ENCODE peak calls at places on chromosomes 3 and 15, in seven cellular contexts. R, H, D, T, L, W and E are unnamed samples.

GRCh38 chr3:101567528-101568317 is 6.1 kb downstream of the TRMT10C start:
- DNase-seq in T (no peak), D (no peak), H (no peak), R (no peak), W (peak), L (peak), E (no peak)

GRCh38 chr3:124297062-124297980 is 305.4 kb upstream of the ROPN1 start:
- DNase-seq in L (no peak), D (peak), T (peak), W (no peak), R (no peak), H (no peak), E (no peak)

GRCh38 chr15:66145242-66146182 is 108.0 kb downstream of the MEGF11 start:
- DNase-seq in W (no peak), D (peak), R (no peak), T (no peak), L (no peak), H (no peak), E (no peak)

GRCh38 chr15:51970132-51970817 is 1.3 kb downstream of the LEO1 start:
- DNase-seq in R (no peak), H (no peak), L (no peak), D (no peak), W (no peak), T (peak), E (no peak)

GRCh38 chr3:111438283-111438682 is 103.7 kb upstream of the CD96 start:
- DNase-seq in R (no peak), D (no peak), H (no peak), T (no peak), L (no peak), W (no peak), E (no peak)

GRCh38 chr3:106331636-106332035 is 462.8 kb upstream of the CBLB start:
- DNase-seq in R (no peak), W (no peak), D (no peak), H (no peak), L (no peak), T (no peak), E (no peak)

GRCh38 chr3:169246158-169246557 is 417.4 kb downstream of the MECOM start:
- DNase-seq in H (no peak), L (no peak), R (no peak), W (no peak), T (no peak), D (no peak), E (no peak)

GRCh38 chr15:84684092-84684491 is 26.1 kb upstream of the NMB start:
- DNase-seq in T (peak), W (peak), H (no peak), L (no peak), R (no peak), D (no peak), E (no peak)

GRCh38 chr15:63593705-63594671 is 3.2 kb upstream of the FBXL22 start:
- DNase-seq in D (no peak), W (peak), L (no peak), T (no peak), H (no peak), R (no peak), E (no peak)

GRCh38 chr3:183224581-183224980 is 28.5 kb upstream of the B3GNT5 start:
- DNase-seq in W (no peak), D (no peak), L (no peak), T (no peak), H (no peak), R (no peak), E (no peak)

GRCh38 chr3:112170046-112170445 is 37.0 kb upstream of the GCSAM start:
- DNase-seq in W (no peak), D (no peak), L (no peak), H (no peak), T (no peak), R (no peak), E (no peak)

GRCh38 chr3:152382312-152383135 is 113.8 kb downstream of the MBNL1 start:
- DNase-seq in D (no peak), H (no peak), T (peak), W (no peak), R (no peak), L (no peak), E (no peak)

GRCh38 chr3:161500057-161500836 is 3.6 kb downstream of the OTOL1 start:
- DNase-seq in L (no peak), H (no peak), T (peak), R (no peak), W (peak), D (no peak), E (no peak)

GRCh38 chr15:92633418-92633817 is 22.2 kb downstream of the FAM174B start:
- DNase-seq in T (no peak), R (no peak), H (no peak), D (no peak), L (no peak), W (no peak), E (no peak)

GRCh38 chr3:39228496-39228895 is 36.1 kb upstream of the XIRP1 start:
- DNase-seq in H (no peak), L (no peak), R (no peak), W (no peak), T (no peak), D (no peak), E (no peak)

GRCh38 chr3:197031315-197032285 is 2.0 kb upstream of the MELTF start:
- DNase-seq in R (no peak), H (peak), T (peak), D (peak), W (peak), L (peak), E (no peak)

GRCh38 chr3:71110531-71111222 is 472.9 kb downstream of the FOXP1 start:
- DNase-seq in W (no peak), D (no peak), R (no peak), T (no peak), L (no peak), H (no peak), E (no peak)

GRCh38 chr3:177351757-177352158 is 154.5 kb upstream of the TBL1XR1 start:
- DNase-seq in R (no peak), D (no peak), T (no peak), L (no peak), W (no peak), H (no peak), E (no peak)

GRCh38 chr3:192885374-192885773 is 32.3 kb downstream of the MB21D2 start:
- DNase-seq in T (no peak), W (no peak), R (no peak), H (no peak), L (no peak), D (no peak), E (no peak)

GRCh38 chr15:50953302-50953701 is 44.8 kb downstream of the AP4E1 start:
- DNase-seq in D (no peak), R (no peak), L (no peak), H (no peak), T (peak), W (peak), E (no peak)

GRCh38 chr3:162328649-162329048 is 832.0 kb downstream of the OTOL1 start:
- DNase-seq in T (no peak), D (no peak), H (no peak), R (no peak), W (no peak), L (no peak), E (no peak)

GRCh38 chr3:177337548-177338331 is 140.5 kb upstream of the TBL1XR1 start:
- DNase-seq in H (no peak), L (no peak), W (peak), D (no peak), T (peak), R (no peak), E (no peak)

GRCh38 chr15:72800819-72801481 is 17.4 kb upstream of the ADPGK start:
- DNase-seq in D (no peak), L (no peak), W (peak), H (no peak), T (no peak), R (no peak), E (no peak)

GRCh38 chr3:11465744-11466611 is 177.7 kb downstream of the VGLL4 start:
- DNase-seq in R (no peak), L (no peak), H (no peak), D (no peak), T (peak), W (peak), E (no peak)

DNA sequence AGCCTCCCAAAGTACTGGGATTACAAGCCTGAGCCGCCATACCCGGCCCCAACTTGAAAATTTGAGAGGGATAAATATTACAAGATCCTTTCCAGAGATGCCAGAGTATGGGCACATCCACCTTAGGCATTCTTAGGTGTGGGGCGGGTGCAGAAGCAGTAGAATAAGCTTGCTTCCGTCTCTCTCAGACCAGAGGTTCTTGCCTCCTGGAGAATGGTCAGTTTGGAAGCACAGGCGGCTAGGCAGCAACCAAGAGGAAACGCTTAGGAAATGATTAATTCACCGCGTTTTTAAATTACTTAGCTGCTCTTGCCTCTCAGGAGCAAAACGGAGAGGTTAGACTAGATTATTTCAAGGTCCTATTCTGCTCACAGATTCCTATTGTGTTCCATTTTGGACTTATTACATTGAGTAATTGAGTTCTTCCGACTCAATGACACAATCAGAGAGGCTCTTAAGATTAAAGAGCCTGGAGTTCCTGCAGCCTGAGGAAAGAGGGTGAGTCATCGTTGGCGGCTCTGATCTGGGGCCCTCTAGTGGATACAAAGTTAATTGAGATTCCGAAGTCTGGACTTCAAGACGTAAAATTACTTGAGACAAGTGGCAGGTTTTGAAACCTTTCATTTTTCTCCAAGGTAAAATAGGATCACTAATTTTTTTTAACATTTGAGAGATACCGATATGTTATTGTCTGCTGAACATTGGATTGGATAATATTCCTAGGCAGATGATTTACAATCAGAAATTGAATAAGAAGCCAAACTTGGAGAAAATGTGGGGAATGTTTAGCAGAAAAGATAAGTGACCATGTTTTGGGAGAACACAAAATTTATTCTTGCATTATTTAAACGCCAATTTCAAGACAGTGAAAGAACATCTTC is 5.8 kb upstream of the TOPAZ1 start:
- DNase-seq in R (peak), T (peak), L (peak), H (peak), W (peak), D (peak), E (peak)
- TF ChIP-seq CTCF in R (peak), T (peak), L (peak), H (peak), W (peak), D (peak), E (peak)

DNA sequence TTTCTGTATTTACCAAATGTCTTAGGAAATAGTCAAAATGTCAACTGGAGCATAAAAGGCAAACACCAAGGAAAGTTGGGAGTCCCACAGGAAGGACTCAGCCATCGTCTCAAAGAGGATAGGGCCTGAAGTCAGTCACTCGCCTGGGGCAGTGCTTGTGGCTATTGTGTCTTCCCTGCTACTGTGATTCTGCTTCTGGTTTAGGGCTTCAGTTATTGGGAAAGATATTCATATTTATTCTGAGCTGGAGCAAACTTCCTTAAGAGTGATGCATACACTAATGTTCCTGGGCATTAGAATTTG is 118.1 kb downstream of the EDEM1 start:
- DNase-seq in T (no peak), R (no peak), H (no peak), W (no peak), L (no peak), D (no peak), E (no peak)
- TF ChIP-seq CTCF in T (no peak), R (no peak), H (no peak), W (no peak), L (no peak), D (no peak), E (peak)

GRCh38 chr3:128590948-128591347 is 59.7 kb downstream of the RPN1 start:
- DNase-seq in R (no peak), H (no peak), D (no peak), L (no peak), W (no peak), T (no peak), E (no peak)
- TF ChIP-seq CTCF in R (peak), H (no peak), D (peak), L (no peak), W (no peak), T (no peak), E (no peak)

DNA sequence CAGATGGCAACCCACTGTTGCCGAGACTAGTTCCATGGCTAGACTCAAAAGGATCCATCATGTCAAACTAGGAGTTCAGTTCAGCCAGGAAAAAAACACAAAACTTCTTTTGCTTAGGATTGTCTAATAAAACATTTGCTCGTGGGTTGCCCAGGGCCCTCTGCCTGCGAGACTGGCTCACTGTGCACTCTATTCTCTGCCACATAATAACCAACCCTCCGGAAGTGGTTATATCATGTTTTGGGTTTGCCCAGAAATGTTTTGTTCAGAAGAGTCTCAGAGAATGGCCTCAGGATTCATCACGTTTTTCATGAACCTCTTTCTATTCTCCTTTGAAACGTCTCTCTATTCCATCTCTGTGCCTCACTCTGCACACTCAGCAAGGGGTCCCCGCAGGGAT is 216.1 kb downstream of the SV2B start:
- DNase-seq in D (no peak), L (no peak), W (no peak), R (no peak), H (no peak), T (no peak), E (no peak)
- TF ChIP-seq CTCF in D (no peak), L (no peak), W (no peak), R (no peak), H (no peak), T (no peak), E (no peak)

DNA sequence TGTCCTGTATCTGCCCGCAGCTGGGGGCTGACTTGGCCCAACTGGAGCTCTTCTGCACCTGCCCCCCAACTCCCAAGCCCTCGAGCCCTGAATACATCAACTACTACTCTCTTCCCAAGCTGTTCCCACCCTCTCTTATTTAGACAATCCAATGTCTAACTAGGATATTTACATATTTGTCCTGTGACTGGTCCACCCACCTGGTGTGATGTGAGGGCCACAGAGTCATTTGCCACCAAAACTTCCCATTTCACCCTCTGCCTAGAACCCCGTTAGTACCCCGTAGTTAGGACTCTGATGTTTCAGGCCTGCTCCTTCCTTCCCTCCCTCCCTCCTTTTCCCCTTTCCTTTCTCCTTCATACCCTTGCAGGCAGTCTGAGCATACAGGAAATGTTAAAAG is 6.4 kb downstream of the CPLX3 start:
- DNase-seq in W (no peak), D (no peak), L (no peak), R (no peak), T (no peak), H (no peak), E (no peak)
- TF ChIP-seq CTCF in W (no peak), D (no peak), L (no peak), R (no peak), T (no peak), H (no peak), E (no peak)

GRCh38 chr15:91335702-91336101 is 235.6 kb downstream of the SV2B start:
- DNase-seq in T (no peak), L (no peak), D (peak), H (no peak), R (no peak), W (no peak), E (no peak)
- TF ChIP-seq CTCF in T (no peak), L (no peak), D (no peak), H (no peak), R (no peak), W (no peak), E (no peak)

DNA sequence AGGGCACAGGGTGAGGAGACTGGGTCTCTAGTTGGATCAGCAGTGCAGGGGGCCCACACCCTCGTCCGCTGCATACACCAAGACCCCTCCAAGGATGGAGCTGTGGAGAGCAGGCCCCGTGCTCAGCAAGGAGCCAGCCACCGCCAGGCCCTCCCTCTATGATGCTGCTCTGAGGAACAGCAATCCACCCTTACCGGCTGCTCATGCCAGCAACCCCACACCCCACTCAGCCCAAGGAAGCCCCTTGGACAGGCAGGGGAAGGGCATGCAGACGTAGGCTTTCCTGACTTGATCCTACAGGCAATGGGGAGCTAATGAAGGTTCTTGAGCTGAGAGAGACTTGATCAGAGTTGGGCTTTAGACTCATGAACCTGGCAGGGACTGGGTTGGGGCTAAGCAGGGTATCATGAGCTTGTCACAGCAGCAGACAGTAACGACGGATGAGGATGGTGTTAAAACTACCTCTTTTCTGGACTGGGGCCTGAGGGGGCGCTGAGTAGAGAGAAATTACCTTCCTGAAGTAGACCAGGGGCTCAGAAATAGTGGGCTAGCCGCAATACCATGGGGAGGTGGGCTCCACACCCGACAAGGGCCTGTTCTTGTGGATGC is 50.5 kb upstream of the FGD5 start:
- DNase-seq in D (no peak), W (no peak), L (no peak), T (no peak), R (no peak), H (no peak), E (no peak)
- TF ChIP-seq CTCF in D (no peak), W (no peak), L (no peak), T (no peak), R (no peak), H (no peak), E (no peak)

DNA sequence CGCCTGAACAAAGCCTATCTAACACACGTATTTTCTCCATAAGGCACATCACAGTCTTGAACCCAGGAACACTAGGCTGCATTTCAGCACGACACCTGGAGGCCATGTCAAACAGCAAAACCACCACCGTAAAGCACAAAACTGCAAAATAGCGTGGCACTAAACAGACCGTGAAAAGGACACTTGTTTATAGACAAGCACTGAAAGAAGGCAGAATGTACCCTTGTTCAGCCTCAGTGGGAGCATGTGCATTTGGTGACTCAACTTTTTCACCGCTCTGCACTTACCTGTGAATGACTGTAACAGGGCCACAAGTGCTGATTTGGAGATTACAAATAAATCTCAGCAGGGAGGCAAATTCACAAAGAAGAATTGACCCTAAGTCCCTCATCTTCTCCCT is 80.8 kb downstream of the ISG20 start:
- DNase-seq in D (no peak), W (no peak), H (no peak), T (no peak), L (no peak), R (no peak), E (no peak)
- TF ChIP-seq CTCF in D (no peak), W (no peak), H (no peak), T (no peak), L (no peak), R (no peak), E (no peak)

GRCh38 chr15:60090747-60091146 is 86.6 kb downstream of the FOXB1 start:
- DNase-seq in L (no peak), R (no peak), D (no peak), T (no peak), W (no peak), H (no peak), E (no peak)

GRCh38 chr15:60091150-60091549 is 87.0 kb downstream of the FOXB1 start:
- DNase-seq in H (peak), D (no peak), L (no peak), T (peak), W (peak), R (no peak), E (peak)

GRCh38 chr15:60093273-60094067 is 89.4 kb downstream of the FOXB1 start:
- DNase-seq in H (no peak), T (peak), D (no peak), L (no peak), W (no peak), R (no peak), E (no peak)

GRCh38 chr15:60096157-60096556 is 92.0 kb downstream of the FOXB1 start:
- DNase-seq in D (no peak), H (no peak), W (peak), R (no peak), T (no peak), L (no peak), E (no peak)

GRCh38 chr15:60095711-60096110 is 91.6 kb downstream of the FOXB1 start:
- DNase-seq in W (peak), T (no peak), R (no peak), D (no peak), H (no peak), L (no peak), E (no peak)
- TF ChIP-seq CTCF in W (no peak), T (no peak), R (no peak), D (no peak), H (no peak), L (no peak), E (no peak)